ENCODE peak calls at places on chromosomes 13 and 19, in five cellular contexts. One of them, this sample, is unnamed.

GRCh38 chr13:109468123-109468522 is 318.3 kb downstream of the IRS2 start:
- DNase-seq in heart right ventricle: no peak
- DNase-seq in progenitor cell of endocrine pancreas: no peak
- DNase-seq in glutamatergic neuron: no peak
- DNase-seq in uterus: no peak
- DNase-seq in this sample: peak

GRCh38 chr13:52713894-52714293 is 25.7 kb downstream of the CNMD start:
- DNase-seq in heart right ventricle: peak
- DNase-seq in progenitor cell of endocrine pancreas: no peak
- DNase-seq in glutamatergic neuron: no peak
- DNase-seq in uterus: no peak
- DNase-seq in this sample: no peak

GRCh38 chr13:108920137-108920536 is 290.7 kb downstream of the MYO16 start:
- DNase-seq in heart right ventricle: no peak
- DNase-seq in progenitor cell of endocrine pancreas: no peak
- DNase-seq in glutamatergic neuron: no peak
- DNase-seq in uterus: no peak
- DNase-seq in this sample: no peak

GRCh38 chr13:31786011-31786410 is 46.7 kb downstream of the RXFP2 start:
- DNase-seq in heart right ventricle: no peak
- DNase-seq in progenitor cell of endocrine pancreas: no peak
- DNase-seq in glutamatergic neuron: no peak
- DNase-seq in uterus: no peak
- DNase-seq in this sample: no peak

GRCh38 chr13:99862243-99862642 is 109.3 kb downstream of the ZIC5 start:
- DNase-seq in heart right ventricle: no peak
- DNase-seq in progenitor cell of endocrine pancreas: no peak
- DNase-seq in glutamatergic neuron: no peak
- DNase-seq in uterus: no peak
- DNase-seq in this sample: no peak

GRCh38 chr19:36436531-36436930 is 18.1 kb upstream of the ZFP82 start:
- DNase-seq in heart right ventricle: no peak
- DNase-seq in progenitor cell of endocrine pancreas: no peak
- DNase-seq in glutamatergic neuron: no peak
- DNase-seq in uterus: no peak
- DNase-seq in this sample: no peak

GRCh38 chr19:29967623-29968022 is 25.6 kb downstream of the URI1 start:
- DNase-seq in heart right ventricle: no peak
- DNase-seq in progenitor cell of endocrine pancreas: no peak
- DNase-seq in glutamatergic neuron: no peak
- DNase-seq in uterus: no peak
- DNase-seq in this sample: no peak

GRCh38 chr13:98150836-98151489 is 8.1 kb downstream of the FARP1 start:
- DNase-seq in heart right ventricle: no peak
- DNase-seq in progenitor cell of endocrine pancreas: no peak
- DNase-seq in glutamatergic neuron: no peak
- DNase-seq in uterus: no peak
- DNase-seq in this sample: no peak

GRCh38 chr13:102877285-102877684 is 31.5 kb downstream of the ERCC5 start:
- DNase-seq in heart right ventricle: peak
- DNase-seq in progenitor cell of endocrine pancreas: no peak
- DNase-seq in glutamatergic neuron: peak
- DNase-seq in uterus: no peak
- DNase-seq in this sample: no peak

GRCh38 chr13:99179460-99179859 is 21.2 kb upstream of the UBAC2 start:
- DNase-seq in heart right ventricle: no peak
- DNase-seq in progenitor cell of endocrine pancreas: no peak
- DNase-seq in glutamatergic neuron: no peak
- DNase-seq in uterus: no peak
- DNase-seq in this sample: no peak

GRCh38 chr13:97026759-97027555 is 32.7 kb upstream of the OXGR1 start:
- DNase-seq in heart right ventricle: no peak
- DNase-seq in progenitor cell of endocrine pancreas: no peak
- DNase-seq in glutamatergic neuron: no peak
- DNase-seq in uterus: no peak
- DNase-seq in this sample: no peak

GRCh38 chr13:46509981-46510380 is 43.0 kb upstream of the LRCH1 start:
- DNase-seq in heart right ventricle: no peak
- DNase-seq in progenitor cell of endocrine pancreas: no peak
- DNase-seq in glutamatergic neuron: no peak
- DNase-seq in uterus: no peak
- DNase-seq in this sample: no peak

GRCh38 chr13:41111454-41111853 is 21.1 kb downstream of the KBTBD6 start:
- DNase-seq in heart right ventricle: no peak
- DNase-seq in progenitor cell of endocrine pancreas: no peak
- DNase-seq in glutamatergic neuron: no peak
- DNase-seq in uterus: peak
- DNase-seq in this sample: no peak

GRCh38 chr13:83286737-83287136 is 595.5 kb downstream of the SLITRK1 start:
- DNase-seq in heart right ventricle: no peak
- DNase-seq in progenitor cell of endocrine pancreas: no peak
- DNase-seq in glutamatergic neuron: no peak
- DNase-seq in uterus: no peak
- DNase-seq in this sample: no peak

GRCh38 chr13:101018720-101019119 is 344.1 kb upstream of the TMTC4 start:
- DNase-seq in heart right ventricle: no peak
- DNase-seq in progenitor cell of endocrine pancreas: no peak
- DNase-seq in glutamatergic neuron: no peak
- DNase-seq in uterus: no peak
- DNase-seq in this sample: no peak

GRCh38 chr19:16368385-16369305 is 44.0 kb downstream of the KLF2 start:
- DNase-seq in heart right ventricle: no peak
- DNase-seq in progenitor cell of endocrine pancreas: no peak
- DNase-seq in glutamatergic neuron: no peak
- DNase-seq in uterus: no peak
- DNase-seq in this sample: no peak

GRCh38 chr13:59176775-59177174 is 987.0 kb downstream of the DIAPH3 start:
- DNase-seq in heart right ventricle: no peak
- DNase-seq in progenitor cell of endocrine pancreas: no peak
- DNase-seq in glutamatergic neuron: no peak
- DNase-seq in uterus: no peak
- DNase-seq in this sample: no peak
- TF ChIP-seq CTCF in heart right ventricle: peak
- TF ChIP-seq CTCF in progenitor cell of endocrine pancreas: no peak
- TF ChIP-seq CTCF in glutamatergic neuron: peak
- TF ChIP-seq CTCF in uterus: no peak
- TF ChIP-seq CTCF in this sample: no peak

DNA sequence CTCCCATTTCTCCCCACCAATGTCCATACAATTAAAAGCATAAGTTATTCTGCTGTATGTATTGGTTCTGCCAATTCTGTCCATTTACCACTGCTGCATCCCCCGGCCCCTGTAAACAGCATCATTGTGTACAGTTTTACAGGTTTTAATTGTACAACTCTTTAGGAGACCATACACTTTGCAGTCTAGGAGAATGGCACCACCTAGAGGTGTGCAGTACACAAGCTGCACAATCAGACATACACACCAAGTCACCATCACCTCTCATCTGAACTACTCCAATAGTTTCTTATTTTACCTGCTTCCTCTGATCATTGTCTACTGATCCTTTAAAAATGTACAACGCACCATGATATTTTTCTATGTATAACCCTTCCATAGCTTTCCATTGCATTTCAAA is 855.9 kb upstream of the KLHL1 start:
- DNase-seq in heart right ventricle: no peak
- DNase-seq in progenitor cell of endocrine pancreas: no peak
- DNase-seq in glutamatergic neuron: no peak
- DNase-seq in uterus: no peak
- DNase-seq in this sample: no peak
- TF ChIP-seq CTCF in heart right ventricle: no peak
- TF ChIP-seq CTCF in progenitor cell of endocrine pancreas: peak
- TF ChIP-seq CTCF in glutamatergic neuron: peak
- TF ChIP-seq CTCF in uterus: no peak
- TF ChIP-seq CTCF in this sample: peak

GRCh38 chr13:23159587-23160240 is 21.1 kb upstream of the SGCG start:
- DNase-seq in heart right ventricle: no peak
- DNase-seq in progenitor cell of endocrine pancreas: peak
- DNase-seq in glutamatergic neuron: peak
- DNase-seq in uterus: no peak
- DNase-seq in this sample: peak
- TF ChIP-seq CTCF in heart right ventricle: no peak
- TF ChIP-seq CTCF in progenitor cell of endocrine pancreas: peak
- TF ChIP-seq CTCF in glutamatergic neuron: peak
- TF ChIP-seq CTCF in uterus: no peak
- TF ChIP-seq CTCF in this sample: no peak

DNA sequence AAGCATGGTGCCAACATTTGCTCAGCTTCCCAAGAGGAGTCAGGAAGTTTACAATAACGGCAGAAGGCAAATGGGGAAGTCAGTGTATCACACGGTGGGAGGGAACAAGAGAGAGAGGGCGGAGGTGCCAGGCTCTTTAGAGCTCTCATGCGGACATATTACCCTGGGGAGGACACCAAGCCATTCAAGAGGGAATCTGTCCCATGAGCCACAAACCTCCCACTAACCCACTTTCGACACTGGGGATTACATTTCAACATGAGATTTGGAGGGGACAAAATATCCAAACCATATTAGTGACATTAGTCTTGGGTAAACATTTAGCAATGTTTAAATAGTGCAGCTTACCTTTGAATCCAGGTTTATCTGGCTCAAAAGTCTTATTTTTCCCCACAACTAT is 69.9 kb downstream of the SLAIN1 start:
- DNase-seq in heart right ventricle: no peak
- DNase-seq in progenitor cell of endocrine pancreas: no peak
- DNase-seq in glutamatergic neuron: no peak
- DNase-seq in uterus: no peak
- DNase-seq in this sample: no peak
- TF ChIP-seq CTCF in heart right ventricle: no peak
- TF ChIP-seq CTCF in progenitor cell of endocrine pancreas: no peak
- TF ChIP-seq CTCF in glutamatergic neuron: no peak
- TF ChIP-seq CTCF in uterus: no peak
- TF ChIP-seq CTCF in this sample: no peak

GRCh38 chr19:44643605-44644390 is at the start of gene PVR:
- DNase-seq in heart right ventricle: peak
- DNase-seq in progenitor cell of endocrine pancreas: peak
- DNase-seq in glutamatergic neuron: peak
- DNase-seq in uterus: peak
- DNase-seq in this sample: peak
- TF ChIP-seq CTCF in heart right ventricle: no peak
- TF ChIP-seq CTCF in progenitor cell of endocrine pancreas: peak
- TF ChIP-seq CTCF in glutamatergic neuron: no peak
- TF ChIP-seq CTCF in uterus: no peak
- TF ChIP-seq CTCF in this sample: no peak

GRCh38 chr19:46728693-46729339 is 11.9 kb upstream of the PRKD2 start:
- DNase-seq in heart right ventricle: peak
- DNase-seq in progenitor cell of endocrine pancreas: peak
- DNase-seq in glutamatergic neuron: peak
- DNase-seq in uterus: peak
- DNase-seq in this sample: peak
- TF ChIP-seq CTCF in heart right ventricle: peak
- TF ChIP-seq CTCF in progenitor cell of endocrine pancreas: peak
- TF ChIP-seq CTCF in glutamatergic neuron: peak
- TF ChIP-seq CTCF in uterus: peak
- TF ChIP-seq CTCF in this sample: peak

GRCh38 chr19:45250832-45251451 is at the start of gene MARK4:
- DNase-seq in heart right ventricle: peak
- DNase-seq in progenitor cell of endocrine pancreas: peak
- DNase-seq in glutamatergic neuron: peak
- DNase-seq in uterus: peak
- DNase-seq in this sample: peak
- TF ChIP-seq CTCF in heart right ventricle: no peak
- TF ChIP-seq CTCF in progenitor cell of endocrine pancreas: no peak
- TF ChIP-seq CTCF in glutamatergic neuron: no peak
- TF ChIP-seq CTCF in uterus: no peak
- TF ChIP-seq CTCF in this sample: no peak

DNA sequence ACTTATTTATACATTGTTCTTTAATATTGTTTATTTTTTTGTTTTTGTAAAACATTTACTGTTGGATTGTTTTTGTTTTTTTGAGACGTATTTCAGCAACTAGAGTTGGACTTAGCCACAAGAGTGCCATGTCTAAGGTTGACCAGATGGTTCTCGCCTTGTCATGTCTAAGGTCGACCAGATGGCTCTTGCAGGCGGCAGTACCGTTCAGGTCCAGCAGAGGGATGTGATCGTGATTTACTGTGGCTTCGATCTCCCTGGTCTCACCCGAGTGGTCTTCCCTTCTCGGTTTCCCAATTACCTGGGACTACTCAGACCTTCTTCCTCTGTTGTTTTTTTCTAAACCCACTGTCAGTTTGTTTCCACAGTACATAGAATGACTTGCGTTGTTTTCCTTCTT is 1438.6 kb downstream of the UQCRFS1 start:
- DNase-seq in heart right ventricle: no peak
- DNase-seq in progenitor cell of endocrine pancreas: no peak
- DNase-seq in glutamatergic neuron: peak
- DNase-seq in uterus: no peak
- DNase-seq in this sample: no peak
- TF ChIP-seq CTCF in heart right ventricle: no peak
- TF ChIP-seq CTCF in progenitor cell of endocrine pancreas: no peak
- TF ChIP-seq CTCF in glutamatergic neuron: peak
- TF ChIP-seq CTCF in uterus: no peak
- TF ChIP-seq CTCF in this sample: no peak

GRCh38 chr19:18406749-18407148 is 9.3 kb upstream of the LRRC25 start:
- DNase-seq in heart right ventricle: no peak
- DNase-seq in progenitor cell of endocrine pancreas: no peak
- DNase-seq in glutamatergic neuron: no peak
- DNase-seq in uterus: no peak
- DNase-seq in this sample: no peak

GRCh38 chr19:18396471-18397241 is 766 bp downstream of the LRRC25 start:
- DNase-seq in heart right ventricle: no peak
- DNase-seq in progenitor cell of endocrine pancreas: no peak
- DNase-seq in glutamatergic neuron: no peak
- DNase-seq in uterus: no peak
- DNase-seq in this sample: no peak

GRCh38 chr19:18399008-18399407 is 1.6 kb upstream of the LRRC25 start:
- DNase-seq in heart right ventricle: no peak
- DNase-seq in progenitor cell of endocrine pancreas: no peak
- DNase-seq in glutamatergic neuron: no peak
- DNase-seq in uterus: no peak
- DNase-seq in this sample: no peak

GRCh38 chr19:18397242-18398202 is at the start of gene LRRC25:
- DNase-seq in heart right ventricle: no peak
- DNase-seq in progenitor cell of endocrine pancreas: no peak
- DNase-seq in glutamatergic neuron: peak
- DNase-seq in uterus: no peak
- DNase-seq in this sample: peak

DNA sequence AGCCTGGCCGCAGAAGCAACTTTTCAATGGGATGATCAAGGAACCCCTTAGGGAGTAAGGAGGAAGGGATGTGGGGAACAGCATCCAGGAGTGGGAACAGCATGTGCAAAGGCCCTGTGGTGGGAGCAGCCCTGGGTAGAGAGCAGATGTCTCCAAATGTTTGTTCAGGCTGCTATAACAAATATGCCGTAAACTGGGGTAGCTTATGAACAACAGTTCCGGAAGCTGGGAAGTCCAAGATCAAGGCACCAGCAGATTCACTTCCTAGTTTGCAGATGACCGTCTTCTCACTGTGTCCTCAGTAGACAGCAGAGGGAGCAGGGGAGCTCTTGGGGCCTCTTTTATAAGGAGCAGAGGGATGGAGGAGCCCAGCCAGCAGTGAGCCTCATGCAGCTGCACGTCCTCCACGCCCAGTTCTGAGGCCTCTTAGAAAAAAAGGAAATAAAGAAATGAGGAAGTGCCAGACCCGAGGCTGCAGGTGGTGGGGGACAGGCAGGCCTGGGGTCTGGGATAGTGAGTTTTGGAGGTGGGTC is 4.2 kb upstream of the LRRC25 start:
- DNase-seq in heart right ventricle: peak
- DNase-seq in progenitor cell of endocrine pancreas: no peak
- DNase-seq in glutamatergic neuron: no peak
- DNase-seq in uterus: no peak
- DNase-seq in this sample: no peak
- TF ChIP-seq CTCF in heart right ventricle: peak
- TF ChIP-seq CTCF in progenitor cell of endocrine pancreas: peak
- TF ChIP-seq CTCF in glutamatergic neuron: no peak
- TF ChIP-seq CTCF in uterus: peak
- TF ChIP-seq CTCF in this sample: peak